ENCODE peak calls at places on chromosomes 4 and X, in nine cellular contexts. Y is transverse colon; H is H1; D is CD8-positive, alpha-beta T cell; Z is heart right ventricle; W is DND-41; T is OCI-LY7; Q is brain microvascular endothelial cell; F is ovary. I is an unnamed sample.

GRCh38 chr4:123554819-123555499 is 158.4 kb downstream of the SPRY1 start:
- DNase-seq in Y (peak), H (no peak), D (no peak), Z (peak), W (no peak), T (no peak), Q (no peak), F (no peak), I (no peak)

GRCh38 chrX:54785901-54786300 is 12.2 kb downstream of the ITIH6 start:
- DNase-seq in Y (no peak), H (peak), D (no peak), Z (no peak), W (no peak), T (peak), Q (no peak), F (no peak), I (peak)

GRCh38 chr4:7434141-7434765 is 477 bp downstream of the PSAPL1 start:
- DNase-seq in Y (no peak), H (no peak), D (no peak), Z (no peak), W (no peak), T (no peak), Q (no peak), F (no peak), I (no peak)

GRCh38 chr4:14379148-14379547 is 623.1 kb upstream of the CPEB2 start:
- DNase-seq in Y (no peak), H (no peak), D (no peak), Z (no peak), W (no peak), T (no peak), Q (peak), F (no peak), I (peak)

GRCh38 chrX:13646154-13646549 is 6.8 kb upstream of the TCEANC start:
- DNase-seq in Y (peak), H (peak), D (no peak), Z (peak), W (peak), T (peak), Q (peak), F (peak), I (peak)

GRCh38 chrX:153688900-153689590 is 1.3 kb downstream of the SLC6A8 start:
- DNase-seq in Y (no peak), H (no peak), D (no peak), Z (peak), W (no peak), T (no peak), Q (no peak), F (peak), I (no peak)

GRCh38 chrX:44871114-44871645 is 1.8 kb upstream of the KDM6A start:
- DNase-seq in Y (peak), H (no peak), D (no peak), Z (peak), W (no peak), T (no peak), Q (no peak), F (peak), I (no peak)

GRCh38 chr4:54473077-54473545 is 184.6 kb upstream of the KIT start:
- DNase-seq in Y (no peak), H (no peak), D (no peak), Z (no peak), W (no peak), T (no peak), Q (no peak), F (no peak), I (no peak)

GRCh38 chrX:135522132-135522530 is 1.7 kb downstream of the INTS6L start:
- DNase-seq in Y (no peak), H (no peak), D (no peak), Z (no peak), W (no peak), T (no peak), Q (no peak), F (no peak), I (no peak)

GRCh38 chr4:146105464-146105863 is 70.1 kb upstream of the LSM6 start:
- DNase-seq in Y (no peak), H (no peak), D (no peak), Z (no peak), W (no peak), T (no peak), Q (no peak), F (no peak), I (no peak)

DNA sequence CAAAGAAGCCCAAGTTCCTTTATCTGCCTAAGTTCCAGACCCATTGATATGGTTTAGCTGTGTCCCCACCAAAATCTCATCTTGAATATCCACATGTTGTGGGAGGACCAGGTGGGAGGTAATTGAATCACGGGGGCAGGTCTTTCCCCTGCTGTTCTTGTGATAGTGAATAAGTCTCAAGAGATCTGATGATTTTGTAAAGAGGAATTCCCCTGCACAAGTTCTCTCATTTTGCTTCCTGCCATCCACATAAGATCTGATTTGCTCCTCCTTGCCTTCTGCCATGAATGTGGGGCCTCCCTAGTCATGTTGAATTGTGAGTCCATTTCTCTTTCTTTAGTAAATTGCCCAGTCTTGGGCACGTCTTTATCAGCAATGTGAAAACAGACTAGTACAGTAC is 860.2 kb downstream of the FSTL5 start:
- DNase-seq in Y (no peak), H (no peak), D (no peak), Z (no peak), W (no peak), T (no peak), Q (no peak), F (no peak), I (no peak)
- H3K4me3 ChIP-seq in Y (no peak), H (no peak), D (no peak), Z (no peak), W (no peak), T (no peak), Q (no peak), F (no peak), I (no peak)

GRCh38 chrX:17869580-17869979 is 8.5 kb upstream of the RAI2 start:
- DNase-seq in Y (no peak), H (no peak), D (no peak), Z (no peak), W (no peak), T (no peak), Q (no peak), F (no peak), I (no peak)
- TF ChIP-seq CTCF in Y (no peak), H (no peak), D (no peak), Z (no peak), W (no peak), T (no peak), Q (no peak), F (no peak), I (no peak)

GRCh38 chrX:118536687-118537461 is 41.3 kb downstream of the DOCK11 start:
- DNase-seq in Y (no peak), H (no peak), D (peak), Z (no peak), W (peak), T (peak), Q (peak), F (no peak), I (peak)
- H3K4me3 ChIP-seq in Y (no peak), H (no peak), D (peak), Z (no peak), W (no peak), T (peak), Q (no peak), F (no peak), I (no peak)

GRCh38 chr4:87058272-87059073 is 123.7 kb downstream of the AFF1 start:
- DNase-seq in Y (no peak), H (no peak), D (no peak), Z (no peak), W (no peak), T (no peak), Q (no peak), F (no peak), I (peak)
- TF ChIP-seq CTCF in Y (peak), H (peak), D (no peak), Z (peak), W (no peak), T (no peak), Q (peak), F (no peak), I (peak)

GRCh38 chrX:114582264-114582632 is 1.6 kb upstream of the HTR2C start:
- DNase-seq in Y (no peak), H (no peak), D (no peak), Z (no peak), W (no peak), T (no peak), Q (no peak), F (no peak), I (no peak)

GRCh38 chrX:114582698-114583395 is 1.0 kb upstream of the HTR2C start:
- DNase-seq in Y (no peak), H (peak), D (no peak), Z (no peak), W (no peak), T (no peak), Q (no peak), F (no peak), I (no peak)

GRCh38 chrX:114584983-114585842 is 1.3 kb downstream of the HTR2C start:
- DNase-seq in Y (no peak), H (no peak), D (no peak), Z (no peak), W (no peak), T (no peak), Q (no peak), F (no peak), I (no peak)

GRCh38 chrX:114583646-114584433 is at the start of gene HTR2C:
- DNase-seq in Y (no peak), H (peak), D (no peak), Z (no peak), W (no peak), T (no peak), Q (no peak), F (no peak), I (no peak)

DNA sequence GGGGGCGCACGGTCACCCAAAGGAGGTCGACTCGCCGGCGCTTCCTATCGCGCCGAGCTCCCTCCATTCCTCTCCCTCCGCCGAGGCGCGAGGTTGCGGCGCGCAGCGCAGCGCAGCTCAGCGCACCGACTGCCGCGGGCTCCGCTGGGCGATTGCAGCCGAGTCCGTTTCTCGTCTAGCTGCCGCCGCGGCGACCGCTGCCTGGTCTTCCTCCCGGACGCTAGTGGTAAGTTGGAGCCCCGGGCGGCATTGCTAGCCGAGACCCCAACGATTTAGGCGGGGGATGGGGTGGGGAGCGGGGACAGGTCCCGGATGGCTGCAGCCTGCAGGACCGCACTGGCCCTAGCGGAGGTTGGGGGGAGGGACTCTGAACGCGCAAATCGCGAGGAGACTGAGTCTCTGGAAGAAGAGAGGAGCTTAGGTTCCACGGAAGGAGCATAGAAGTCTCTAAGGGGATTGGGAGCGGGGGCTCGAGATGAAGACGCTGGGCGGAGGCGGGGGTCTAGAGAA is 603 bp downstream of the HTR2C start:
- DNase-seq in Y (no peak), H (peak), D (no peak), Z (no peak), W (no peak), T (no peak), Q (no peak), F (no peak), I (no peak)
- H3K4me3 ChIP-seq in Y (no peak), H (peak), D (no peak), Z (no peak), W (no peak), T (no peak), Q (no peak), F (no peak), I (no peak)